ENCODE peak calls at places on chromosomes 13 and 19, in ten cellular contexts. U is hypothalamus; X is stimulated activated CD8-positive, alpha-beta memory T cell treated with anti-CD3 and anti-CD28 coated beads, Interleukin-12 subunit alpha, Interleukin-12 subunit beta, amount 100 ng/mL, for 4 hours; Z is immature natural killer cell; Y is GM03348; K is natural killer cell; S is neural progenitor cell; P is cardiac fibroblast; E is kidney tubule cell; M is psoas muscle. Q is an unnamed sample.

GRCh38 chr13:114148521-114148855 is 16.1 kb upstream of the RASA3 start:
- DNase-seq in U (no peak), X (peak), Z (peak), Y (no peak), K (peak), S (no peak), P (no peak), E (no peak), M (no peak), Q (no peak)

GRCh38 chr13:64928704-64929499 is 2301.2 kb downstream of the PCDH9 start:
- DNase-seq in U (no peak), X (no peak), Z (no peak), Y (peak), K (no peak), S (no peak), P (peak), E (peak), M (no peak), Q (peak)

GRCh38 chr19:12680034-12680433 is 1.6 kb downstream of the DHPS start:
- DNase-seq in U (no peak), X (no peak), Z (no peak), Y (no peak), K (no peak), S (no peak), P (no peak), E (no peak), M (no peak), Q (no peak)

GRCh38 chr13:24199016-24199415 is 38.5 kb downstream of the SPATA13 start:
- DNase-seq in U (no peak), X (no peak), Z (no peak), Y (no peak), K (no peak), S (no peak), P (no peak), E (no peak), M (no peak), Q (no peak)

GRCh38 chr13:80904386-80904785 is 563.5 kb upstream of the SPRY2 start:
- DNase-seq in U (no peak), X (no peak), Z (no peak), Y (no peak), K (no peak), S (no peak), P (no peak), E (no peak), M (no peak), Q (no peak)

GRCh38 chr13:101289764-101290163 is 126.5 kb downstream of the NALCN start:
- DNase-seq in U (peak), X (no peak), Z (no peak), Y (peak), K (no peak), S (peak), P (peak), E (peak), M (no peak), Q (no peak)

GRCh38 chr19:39409886-39410619 is 2.4 kb upstream of the PLEKHG2 start:
- DNase-seq in U (peak), X (peak), Z (no peak), Y (peak), K (no peak), S (peak), P (peak), E (peak), M (peak), Q (no peak)

GRCh38 chr13:96273196-96273595 is 183.3 kb downstream of the HS6ST3 start:
- DNase-seq in U (no peak), X (no peak), Z (no peak), Y (no peak), K (no peak), S (no peak), P (peak), E (no peak), M (no peak), Q (no peak)

GRCh38 chr13:110352735-110353134 is 45.7 kb downstream of the COL4A2 start:
- DNase-seq in U (no peak), X (no peak), Z (no peak), Y (no peak), K (no peak), S (no peak), P (no peak), E (no peak), M (no peak), Q (no peak)

GRCh38 chr13:97879646-97880297 is 73.7 kb upstream of the IPO5 start:
- DNase-seq in U (no peak), X (no peak), Z (no peak), Y (peak), K (no peak), S (no peak), P (peak), E (peak), M (no peak), Q (peak)

GRCh38 chr19:47495478-47496372 is 11.7 kb upstream of the KPTN start:
- DNase-seq in U (no peak), X (no peak), Z (no peak), Y (no peak), K (no peak), S (no peak), P (no peak), E (no peak), M (peak), Q (no peak)

GRCh38 chr13:95185311-95185710 is 115.9 kb downstream of the ABCC4 start:
- DNase-seq in U (no peak), X (no peak), Z (no peak), Y (no peak), K (no peak), S (no peak), P (no peak), E (no peak), M (no peak), Q (no peak)

Q was measured in RCC 7860.